ENCODE peak calls at places on chromosomes 12 and 14, in four cellular contexts. T is transverse colon, J is LNCaP clone FGC, W is colonic mucosa. F is an unnamed sample.

GRCh38 chr12:46386360-46386867 is 13.8 kb upstream of the SLC38A2 start:
- DNase-seq in J (peak; percentile 98), W (no peak), T (no peak), F (no peak)

GRCh38 chr12:109775172-109775881 is 57.9 kb downstream of the TRPV4 start:
- DNase-seq in T (peak; percentile 82), W (peak; percentile 79), J (no peak), F (peak; percentile 59)

GRCh38 chr12:68601767-68602166 is 8.9 kb upstream of the RAP1B start:
- DNase-seq in T (no peak), J (peak; percentile 42), W (no peak), F (no peak)

GRCh38 chr12:45231515-45232145 is 15.7 kb downstream of the ANO6 start:
- DNase-seq in T (no peak), W (no peak), J (no peak), F (no peak)

GRCh38 chr12:91289881-91290280 is 107.3 kb upstream of the DCN start:
- DNase-seq in T (no peak), J (no peak), W (no peak), F (no peak)

GRCh38 chr14:75244121-75244520 is 34.5 kb upstream of the FOS start:
- DNase-seq in T (no peak), J (no peak), W (no peak), F (no peak)

GRCh38 chr12:89126712-89127111 is 225.6 kb downstream of the DUSP6 start:
- DNase-seq in T (no peak), J (no peak), W (no peak), F (no peak)

GRCh38 chr14:44798386-44799242 is 163.1 kb downstream of the KLHL28 start:
- DNase-seq in J (no peak), W (no peak), T (no peak), F (no peak)

GRCh38 chr14:71988954-71989353 is 56.7 kb downstream of the RGS6 start:
- DNase-seq in J (no peak), W (no peak), T (no peak), F (no peak)

GRCh38 chr14:52355526-52355925 is 41.4 kb downstream of the PTGER2 start:
- DNase-seq in J (no peak), W (no peak), T (no peak), F (no peak)

GRCh38 chr12:19439059-19440018 is at the start of gene AEBP2:
- DNase-seq in T (peak; percentile 92), W (peak; percentile 87), J (peak; percentile 83), F (peak; percentile 84)

GRCh38 chr14:58738189-58738836 is 100.6 kb downstream of the DACT1 start:
- DNase-seq in W (no peak), J (no peak), T (no peak), F (no peak)

GRCh38 chr12:56154246-56154771 is 1.9 kb downstream of the MYL6B start:
- DNase-seq in W (no peak), J (no peak), T (no peak), F (no peak)

GRCh38 chr12:110563702-110564470 is 19.2 kb downstream of the PPTC7 start:
- DNase-seq in T (no peak), J (no peak), W (no peak), F (no peak)

GRCh38 chr12:66352197-66352596 is 49.9 kb downstream of the HELB start:
- DNase-seq in W (peak; percentile 19), J (peak; percentile 10), T (no peak), F (no peak)

GRCh38 chr12:109833307-109834189 is at the start of gene TRPV4:
- DNase-seq in T (no peak), W (no peak), J (no peak), F (peak; percentile 36)

GRCh38 chr14:20350280-20350679 is 6.8 kb downstream of the PARP2 start:
- DNase-seq in W (no peak), T (no peak), J (no peak), F (no peak)

GRCh38 chr12:120110550-120111501 is 5.7 kb downstream of the RAB35 start:
- DNase-seq in J (no peak), T (peak; percentile 58), W (no peak), F (no peak)

GRCh38 chr12:52215587-52216031 is 17.4 kb upstream of the KRT7 start:
- DNase-seq in T (no peak), W (no peak), J (no peak), F (no peak)

GRCh38 chr14:91125801-91126200 is 11.9 kb downstream of the DGLUCY start:
- DNase-seq in J (no peak), W (no peak), T (no peak), F (no peak)

GRCh38 chr12:122121341-122122192 is 43.0 kb downstream of the MLXIP start:
- DNase-seq in W (no peak), J (no peak), T (no peak), F (no peak)

GRCh38 chr14:75995372-75996041 is 9.9 kb downstream of the IFT43 start:
- DNase-seq in J (no peak), T (peak; percentile 23), W (no peak), F (no peak)

GRCh38 chr14:105853089-105853906 is 326.9 kb downstream of the TMEM121 start:
- DNase-seq in W (peak; percentile 12), J (no peak), T (peak; percentile 7), F (peak; percentile 24)

GRCh38 chr14:92660571-92660970 is 87.9 kb downstream of the LGMN start:
- DNase-seq in T (no peak), W (no peak), J (no peak), F (no peak)

GRCh38 chr14:87386453-87386980 is 606.5 kb downstream of the GALC start:
- DNase-seq in W (no peak), J (no peak), T (no peak), F (no peak)

GRCh38 chr14:95500201-95500681 is 16.2 kb downstream of the SYNE3 start:
- DNase-seq in T (peak; percentile 52), W (no peak), J (no peak), F (no peak)

GRCh38 chr14:74380172-74380571 is 31.9 kb downstream of the VRTN start:
- DNase-seq in T (no peak), W (no peak), J (no peak), F (no peak)

DNA sequence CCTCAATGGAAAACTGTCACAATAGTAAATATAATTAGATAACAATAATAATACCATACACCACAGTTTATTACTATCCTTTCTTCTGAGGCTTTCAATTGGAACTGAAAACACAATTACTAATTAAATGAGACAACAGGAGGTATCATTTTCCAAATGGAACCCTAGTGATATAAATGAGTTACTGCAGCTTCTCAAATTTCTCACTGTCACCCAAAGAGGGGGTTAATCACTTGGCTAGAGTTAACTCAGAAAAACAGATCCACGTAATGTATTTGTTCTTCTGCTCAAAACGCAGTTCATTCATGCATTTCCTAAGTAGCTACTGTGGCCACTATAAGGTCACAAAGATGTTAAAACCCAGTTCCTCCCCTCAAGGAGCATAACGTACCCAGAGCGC is 120.9 kb upstream of the FOXN3 start:
- DNase-seq in T (no peak), W (no peak), J (no peak), F (no peak)
- TF ChIP-seq CTCF in T (no peak), W (no peak), J (no peak), F (peak; percentile 37)

GRCh38 chr12:130441771-130442760 is 104.4 kb downstream of the PIWIL1 start:
- DNase-seq in T (no peak), W (no peak), J (no peak), F (no peak)
- TF ChIP-seq CTCF in T (no peak), W (no peak), J (no peak), F (no peak)

GRCh38 chr12:6367969-6368892 is 7.1 kb downstream of the SCNN1A start:
- DNase-seq in W (peak; percentile 29), J (no peak), T (no peak), F (no peak)

GRCh38 chr12:6370576-6370935 is 4.8 kb downstream of the SCNN1A start:
- DNase-seq in J (no peak), W (no peak), T (no peak), F (no peak)

GRCh38 chr12:6368906-6369525 is 6.3 kb downstream of the SCNN1A start:
- DNase-seq in T (no peak), J (no peak), W (peak; percentile 35), F (no peak)

GRCh38 chr12:6369916-6370575 is 5.3 kb downstream of the SCNN1A start:
- DNase-seq in J (no peak), W (no peak), T (no peak), F (no peak)

DNA sequence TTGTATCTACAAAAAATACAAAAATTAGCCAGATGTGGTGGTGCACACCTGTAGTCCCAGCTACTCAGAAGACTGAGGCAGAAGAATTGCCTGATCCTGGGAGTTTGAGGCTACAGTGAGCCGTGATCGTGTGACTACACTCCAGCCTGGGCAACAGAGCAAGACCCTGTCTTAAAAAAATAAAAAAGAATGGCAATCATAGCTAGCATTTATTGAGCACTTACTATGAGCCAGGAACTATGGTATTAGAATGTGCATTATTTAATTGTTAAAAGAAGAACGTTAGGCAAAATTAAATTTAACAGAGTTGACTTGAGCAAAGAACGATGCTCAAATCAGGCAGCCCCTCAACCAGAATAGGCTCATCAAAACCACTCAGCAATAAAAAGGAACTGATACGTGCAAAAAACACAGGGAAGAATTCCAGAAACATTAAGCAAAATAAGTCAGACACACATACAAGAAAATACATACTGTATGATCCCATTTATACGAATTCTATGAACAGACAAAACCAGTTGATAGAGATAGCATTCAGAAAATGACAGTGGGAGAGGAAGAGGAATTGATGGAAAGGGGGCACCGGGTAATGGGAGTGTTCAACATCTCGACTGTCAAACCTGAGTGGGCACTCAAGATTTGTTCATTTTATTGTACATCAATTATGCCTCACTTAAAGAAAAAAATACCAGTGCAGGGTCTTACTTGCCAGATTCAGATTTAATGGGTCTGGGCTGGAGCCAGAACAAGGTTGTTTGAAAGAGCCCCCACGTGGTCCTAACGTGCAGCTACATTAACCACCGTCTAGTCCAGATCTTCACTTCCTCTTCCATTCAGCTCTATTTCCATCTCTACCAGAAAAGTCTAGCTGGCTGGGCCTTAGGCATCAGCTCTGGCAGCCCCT is 8.0 kb downstream of the SCNN1A start:
- DNase-seq in T (no peak), W (peak; percentile 41), J (no peak), F (no peak)
- TF ChIP-seq CTCF in T (peak; percentile 14), W (no peak), J (no peak), F (no peak)

GRCh38 chr12:127711108-127711507 is 555.9 kb upstream of the TMEM132C start:
- DNase-seq in J (no peak), W (no peak), T (no peak), F (no peak)
- TF ChIP-seq CTCF in J (peak; percentile 21), W (no peak), T (peak; percentile 11), F (no peak)

DNA sequence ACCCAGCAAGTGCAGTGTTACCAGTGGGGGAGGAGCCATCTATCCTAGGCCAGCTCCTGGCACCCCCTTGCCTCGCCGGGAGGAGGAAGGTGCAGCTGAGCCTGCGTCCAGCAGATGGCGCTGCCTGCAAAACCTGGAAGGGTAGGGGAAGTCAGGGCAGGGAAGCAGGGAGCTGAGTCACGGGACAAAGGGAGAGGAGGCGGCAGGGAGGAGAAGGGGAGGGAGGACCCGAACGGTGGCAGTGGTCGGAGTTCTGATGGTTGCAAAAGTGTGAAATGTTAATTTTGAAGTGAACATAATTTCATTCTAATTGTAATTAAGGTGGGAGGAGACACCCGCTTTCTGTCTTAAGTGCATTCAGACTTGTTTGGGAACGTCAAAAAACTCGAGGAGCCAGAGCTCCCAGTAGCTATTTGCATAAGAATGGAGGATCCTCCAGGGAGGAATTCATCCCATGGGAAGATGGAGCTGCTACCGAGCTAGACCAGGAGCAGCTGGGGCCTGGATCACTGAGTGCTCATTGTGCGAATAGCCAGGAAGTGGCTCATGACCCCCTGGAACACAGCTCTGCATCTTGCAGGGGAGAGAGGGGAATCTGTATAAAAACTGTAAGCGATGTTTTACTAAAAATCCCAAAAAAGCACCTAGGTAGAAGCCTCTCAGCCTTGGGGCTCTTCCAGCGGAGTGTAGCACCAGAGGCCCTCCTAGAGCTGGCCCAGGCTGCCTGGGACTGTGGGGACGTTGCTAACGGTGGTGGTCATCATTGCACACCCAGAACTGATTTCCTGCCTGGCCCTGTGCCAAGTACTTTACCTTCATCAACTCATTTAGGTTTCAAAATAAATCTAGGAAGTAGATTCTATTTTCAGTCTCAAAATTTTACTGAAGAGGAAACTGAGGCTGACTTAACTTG is 59.5 kb downstream of the EMP1 start:
- DNase-seq in J (peak; percentile 78), W (peak; percentile 96), T (peak; percentile 94), F (peak; percentile 97)
- TF ChIP-seq CTCF in J (peak; percentile 100), W (peak; percentile 96), T (peak; percentile 93), F (peak; percentile 94)

F was measured in mesothelial cell of epicardium.